ENCODE peak calls at places on chromosomes 13 and 19, in nine cellular contexts. N, R, W, V, Q, D, T, A and I are unnamed samples.

GRCh38 chr13:35874704-35875103 is 256.5 kb downstream of the DCLK1 start:
- DNase-seq in Q (peak; percentile 49), R (no peak), V (no peak), D (no peak), T (no peak), A (no peak), W (peak; percentile 30), N (no peak), I (no peak)

GRCh38 chr13:60448907-60449510 is 52.0 kb downstream of the TDRD3 start:
- DNase-seq in A (peak; percentile 57), W (no peak), Q (peak; percentile 67), T (no peak), R (no peak), N (peak; percentile 23), V (peak; percentile 44), D (peak; percentile 5), I (no peak)

GRCh38 chr13:70729369-70729768 is 621.1 kb upstream of the KLHL1 start:
- DNase-seq in T (no peak), W (no peak), Q (no peak), A (no peak), D (no peak), R (no peak), N (no peak), V (no peak), I (no peak)

GRCh38 chr13:27971236-27971645 is 2.1 kb upstream of the CDX2 start:
- DNase-seq in N (no peak), R (no peak), A (no peak), Q (no peak), W (no peak), T (no peak), V (no peak), D (no peak), I (no peak)

GRCh38 chr13:109836629-109837607 is 50.5 kb upstream of the IRS2 start:
- DNase-seq in T (no peak), R (no peak), W (no peak), V (no peak), A (no peak), D (no peak), N (no peak), Q (no peak), I (no peak)

GRCh38 chr13:35723820-35724219 is 247.3 kb upstream of the MAB21L1 start:
- DNase-seq in R (no peak), A (no peak), W (peak; percentile 58), N (no peak), V (peak; percentile 60), Q (no peak), T (no peak), D (no peak), I (no peak)

GRCh38 chr19:13017306-13018036 is 22.2 kb downstream of the NFIX start:
- DNase-seq in N (no peak), A (no peak), D (no peak), W (no peak), V (no peak), Q (no peak), T (no peak), R (no peak), I (no peak)

GRCh38 chr13:25687622-25688225 is 315.9 kb downstream of the ATP8A2 start:
- DNase-seq in N (no peak), T (no peak), V (peak; percentile 35), A (no peak), D (no peak), R (no peak), Q (no peak), W (no peak), I (no peak)

GRCh38 chr19:45079063-45079910 is at the start of gene GEMIN7:
- DNase-seq in W (peak; percentile 83), A (peak; percentile 71), T (no peak), V (peak; percentile 71), Q (peak; percentile 58), R (no peak), D (peak; percentile 74), N (peak; percentile 83), I (peak; percentile 72)